ENCODE peak calls at places on chromosomes 13 and 19, in five cellular contexts. L is psoas muscle, E is IMR-90, H is mammary epithelial cell, J is DND-41. V is an unnamed sample.
A peak's percentile ranks its signal among the peaks of the same experiment; 100 is the strongest.

GRCh38 chr19:51365211-51366049 is 758 bp downstream of the ETFB start:
- DNase-seq in H (peak; percentile 24), E (peak; percentile 53), L (peak; percentile 57), J (peak; percentile 31), V (no peak)

GRCh38 chr13:59750860-59751259 is 412.9 kb downstream of the DIAPH3 start:
- DNase-seq in E (peak; percentile 57), J (no peak), H (peak; percentile 32), L (no peak), V (peak; percentile 77)

GRCh38 chr13:96473463-96474157 is 383.7 kb downstream of the HS6ST3 start:
- DNase-seq in J (no peak), H (no peak), L (no peak), E (no peak), V (no peak)

GRCh38 chr13:42466123-42466522 is 107.8 kb upstream of the TNFSF11 start:
- DNase-seq in H (no peak), J (no peak), L (no peak), E (no peak), V (no peak)

GRCh38 chr19:516884-517424 is 9.7 kb downstream of the TPGS1 start:
- DNase-seq in E (no peak), L (no peak), H (no peak), J (no peak), V (no peak)

GRCh38 chr13:113065406-113066141 is 40.0 kb upstream of the F7 start:
- DNase-seq in L (peak; percentile 51), E (peak; percentile 5), H (no peak), J (no peak), V (no peak)

GRCh38 chr19:2168619-2169424 is 5.1 kb downstream of the DOT1L start:
- DNase-seq in H (peak; percentile 98), L (peak; percentile 99), J (no peak), E (peak; percentile 99), V (no peak)

GRCh38 chr19:2455481-2456300 is 1.1 kb downstream of the LMNB2 start:
- DNase-seq in H (peak; percentile 27), J (peak; percentile 52), E (no peak), L (no peak), V (no peak)

GRCh38 chr19:4639531-4640246 is 373 bp downstream of the TNFAIP8L1 start:
- DNase-seq in L (peak; percentile 69), H (no peak), E (no peak), J (no peak), V (no peak)

GRCh38 chr19:4304509-4305252 is at the start of gene FSD1:
- DNase-seq in E (peak; percentile 40), J (peak; percentile 67), H (no peak), L (no peak), V (peak; percentile 64)

GRCh38 chr13:95546919-95547318 is 5.6 kb upstream of the CLDN10 start:
- DNase-seq in H (no peak), E (no peak), L (no peak), J (no peak), V (no peak)

GRCh38 chr13:95276119-95276505 is 25.1 kb downstream of the ABCC4 start:
- DNase-seq in J (no peak), L (no peak), E (no peak), H (no peak), V (no peak)

GRCh38 chr13:75636339-75637095 is 387 bp downstream of the LMO7 start:
- DNase-seq in L (peak; percentile 47), H (peak; percentile 57), J (no peak), E (peak; percentile 46), V (no peak)

GRCh38 chr19:9597027-9597426 is 12.7 kb upstream of the ZNF121 start:
- DNase-seq in H (peak; percentile 96), J (no peak), L (no peak), E (peak; percentile 92), V (no peak)

GRCh38 chr19:6735181-6735891 is 2.0 kb downstream of the GPR108 start:
- DNase-seq in J (no peak), E (no peak), H (no peak), L (peak; percentile 11), V (no peak)

GRCh38 chr13:48945626-48946025 is 30.1 kb upstream of the FNDC3A start:
- DNase-seq in L (no peak), E (no peak), H (no peak), J (no peak), V (no peak)

GRCh38 chr19:14363203-14364097 is 17.8 kb upstream of the ADGRE5 start:
- DNase-seq in L (peak; percentile 79), E (peak; percentile 42), J (no peak), H (peak; percentile 54), V (peak; percentile 82)

GRCh38 chr13:33932765-33933406 is 114.9 kb downstream of the RFC3 start:
- DNase-seq in L (no peak), J (no peak), H (peak; percentile 70), E (peak; percentile 2), V (no peak)

GRCh38 chr13:46119883-46120614 is 15.2 kb upstream of the CPB2 start:
- DNase-seq in J (no peak), E (peak; percentile 19), H (peak; percentile 39), L (no peak), V (peak; percentile 20)

GRCh38 chr13:110239280-110240120 is 67.5 kb downstream of the COL4A1 start:
- DNase-seq in E (no peak), H (no peak), J (no peak), L (no peak), V (no peak)

GRCh38 chr13:40228486-40228885 is 438.0 kb downstream of the FOXO1 start:
- DNase-seq in L (no peak), J (no peak), E (no peak), H (no peak), V (no peak)

GRCh38 chr19:1720237-1720636 is 33.1 kb upstream of the ONECUT3 start:
- DNase-seq in H (no peak), L (no peak), J (no peak), E (no peak), V (no peak)

GRCh38 chr19:575527-576506 is 3.4 kb downstream of the BSG start:
- DNase-seq in J (no peak), H (peak; percentile 68), L (peak; percentile 89), E (peak; percentile 37), V (no peak)

GRCh38 chr19:58562126-58563033 is 4.0 kb upstream of the UBE2M start:
- DNase-seq in E (peak; percentile 39), J (no peak), H (peak; percentile 45), L (peak; percentile 80), V (no peak)

GRCh38 chr13:111467111-111467890 is 146.9 kb downstream of the TEX29 start:
- DNase-seq in L (no peak), E (no peak), J (no peak), H (no peak), V (no peak)

GRCh38 chr13:20461481-20461859 is 64.2 kb downstream of the CRYL1 start:
- DNase-seq in E (peak; percentile 49), H (peak; percentile 31), L (no peak), J (peak; percentile 19), V (no peak)

GRCh38 chr13:44934724-44935123 is 54.5 kb downstream of the NUFIP1 start:
- DNase-seq in J (no peak), E (peak; percentile 67), H (peak; percentile 73), L (no peak), V (no peak)

GRCh38 chr13:43546260-43546659 is 240.5 kb downstream of the ENOX1 start:
- DNase-seq in J (peak; percentile 5), L (peak; percentile 51), E (no peak), H (no peak), V (no peak)

GRCh38 chr19:58021541-58022282 is 12.1 kb upstream of the ZSCAN1 start:
- DNase-seq in E (peak; percentile 40), H (peak; percentile 9), L (no peak), J (peak; percentile 75), V (peak; percentile 87)

GRCh38 chr19:1069009-1069779 is 2.2 kb downstream of the ARHGAP45 start:
- DNase-seq in E (no peak), J (peak; percentile 59), L (peak; percentile 83), H (no peak), V (no peak)

GRCh38 chr19:28257396-28257795 is 955.6 kb downstream of the UQCRFS1 start:
- DNase-seq in H (no peak), L (no peak), E (no peak), J (no peak), V (no peak)

GRCh38 chr19:42068361-42068755 is 1.6 kb downstream of the GRIK5 start:
- DNase-seq in J (no peak), L (no peak), E (no peak), H (no peak), V (no peak)
- H3K27ac ChIP-seq in J (no peak overlapping the region), L (no peak overlapping the region), E (no peak overlapping the region), H (no peak overlapping the region), V (no peak overlapping the region)

GRCh38 chr13:91153372-91153771 is 194.1 kb upstream of the MIR17HG start:
- DNase-seq in L (no peak), H (no peak), J (no peak), E (no peak), V (no peak)

GRCh38 chr13:91154553-91154952 is 192.9 kb upstream of the MIR17HG start:
- DNase-seq in H (no peak), J (no peak), L (no peak), E (no peak), V (no peak)

GRCh38 chr13:91155512-91156114 is 191.9 kb upstream of the MIR17HG start:
- DNase-seq in H (no peak), L (no peak), J (no peak), E (no peak), V (no peak)

GRCh38 chr13:91157273-91158014 is 190.0 kb upstream of the MIR17HG start:
- DNase-seq in E (no peak), L (no peak), J (no peak), H (no peak), V (no peak)

GRCh38 chr13:91154954-91155353 is 192.5 kb upstream of the MIR17HG start:
- DNase-seq in E (no peak), L (no peak), J (no peak), H (no peak), V (no peak)
- H3K27ac ChIP-seq in E (no peak overlapping the region), L (no peak overlapping the region), J (no peak overlapping the region), H (no peak overlapping the region), V (no peak overlapping the region)

GRCh38 chr13:27933580-27934328 is 14.0 kb downstream of the PDX1 start:
- DNase-seq in J (no peak), H (no peak), E (no peak), L (no peak), V (no peak)
- H3K27ac ChIP-seq in J (no peak overlapping the region), H (no peak overlapping the region), E (no peak overlapping the region), L (no peak overlapping the region), V (no peak overlapping the region)

GRCh38 chr13:79404985-79405384 is 1.1 kb downstream of the RBM26 start:
- DNase-seq in E (no peak), L (no peak), H (peak; percentile 39), J (no peak), V (no peak)

GRCh38 chr13:79405831-79406596 is at the start of gene RBM26:
- DNase-seq in H (peak; percentile 91), E (peak; percentile 94), J (peak; percentile 96), L (peak; percentile 97), V (peak; percentile 94)

GRCh38 chr13:79405501-79405830 is 589 bp downstream of the RBM26 start:
- DNase-seq in J (no peak), H (peak; percentile 33), E (no peak), L (no peak), V (no peak)

GRCh38 chr13:79403113-79403512 is 2.9 kb downstream of the RBM26 start:
- DNase-seq in J (no peak), H (no peak), E (no peak), L (no peak), V (no peak)

DNA sequence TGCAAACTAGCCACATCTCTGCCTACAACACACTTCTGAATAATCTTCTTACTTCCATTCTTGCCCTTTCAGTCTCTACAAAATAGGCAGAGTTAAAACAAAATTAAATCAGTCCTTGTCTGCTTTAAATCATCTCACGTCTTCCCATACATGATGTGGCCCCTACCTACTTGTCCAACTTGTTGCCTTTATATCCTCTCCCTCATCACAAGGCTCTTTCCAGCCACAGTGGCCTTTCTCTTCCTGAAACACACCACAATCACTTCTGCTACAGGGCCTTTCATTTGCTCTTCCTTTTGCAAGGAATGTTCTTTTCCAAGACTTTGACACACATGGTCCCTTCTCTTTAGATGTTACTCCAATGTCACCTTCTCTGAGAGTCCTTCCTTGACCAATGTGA is 1.7 kb downstream of the RBM26 start:
- DNase-seq in H (no peak), L (no peak), J (no peak), E (no peak), V (no peak)
- H3K27ac ChIP-seq in H (peak overlapping the region; percentile 83), L (peak overlapping the region; percentile 95), J (peak overlapping the region; percentile 98), E (no peak overlapping the region), V (no peak overlapping the region)